ENCODE peak calls at places on chromosome X, in four cellular contexts. O is HepG2, Z is stomach, I is K562. H is an unnamed sample.

GRCh38 chrX:20789103-20789502 is 522.4 kb upstream of the RPS6KA3 start:
- DNase-seq in Z (no peak), O (peak; percentile 12), I (no peak), H (no peak)

GRCh38 chrX:84363054-84363453 is 139.2 kb downstream of the HDX start:
- DNase-seq in I (no peak), Z (no peak), O (no peak), H (no peak)

GRCh38 chrX:26649534-26649933 is 433.6 kb downstream of the MAGEB5 start:
- DNase-seq in I (peak; percentile 29), Z (no peak), O (peak; percentile 4), H (no peak)

GRCh38 chrX:69170319-69170718 is 5.1 kb upstream of the PJA1 start:
- DNase-seq in I (no peak), O (no peak), Z (no peak), H (no peak)

GRCh38 chrX:49171752-49172279 is at the start of gene PLP2:
- DNase-seq in I (peak; percentile 64), O (no peak), Z (peak; percentile 58), H (peak; percentile 79)

GRCh38 chrX:53494427-53494826 is 60.3 kb upstream of the HSD17B10 start:
- DNase-seq in Z (no peak), O (no peak), I (peak; percentile 8), H (no peak)

GRCh38 chrX:122113376-122113775 is 1066.0 kb downstream of the GLUD2 start:
- DNase-seq in O (no peak), Z (no peak), I (no peak), H (no peak)

GRCh38 chrX:28487818-28488217 is 99.4 kb upstream of the IL1RAPL1 start:
- DNase-seq in O (no peak), Z (no peak), I (no peak), H (no peak)

GRCh38 chrX:133574716-133575115 is 159.4 kb upstream of the GPC4 start:
- DNase-seq in I (no peak), O (no peak), Z (no peak), H (no peak)

GRCh38 chrX:77788050-77788449 is 2.0 kb upstream of the ATRX start:
- DNase-seq in Z (no peak), I (peak; percentile 40), O (peak; percentile 86), H (no peak)

GRCh38 chrX:119502727-119503483 is 34.7 kb downstream of the SLC25A5 start:
- DNase-seq in I (no peak), O (peak; percentile 65), Z (peak; percentile 71), H (peak; percentile 85)

GRCh38 chrX:13732246-13733067 is 2.0 kb downstream of the TRAPPC2 start:
- DNase-seq in Z (no peak), I (no peak), O (no peak), H (no peak)

GRCh38 chrX:114615765-114616164 is 31.9 kb downstream of the HTR2C start:
- DNase-seq in Z (no peak), O (no peak), I (no peak), H (no peak)

GRCh38 chrX:40651620-40652223 is 4.4 kb upstream of the CXorf38 start:
- DNase-seq in I (peak; percentile 75), O (peak; percentile 52), Z (peak; percentile 77), H (peak; percentile 76)

GRCh38 chrX:123422875-123423274 is 238.8 kb downstream of the GRIA3 start:
- DNase-seq in I (peak; percentile 24), Z (no peak), O (peak; percentile 1), H (peak; percentile 16)

GRCh38 chrX:14506866-14507265 is 22.5 kb upstream of the GLRA2 start:
- DNase-seq in O (no peak), Z (no peak), I (no peak), H (no peak)

GRCh38 chrX:7191681-7192110 is 43.7 kb upstream of the PUDP start:
- DNase-seq in Z (no peak), I (no peak), O (peak; percentile 5), H (no peak)

GRCh38 chrX:37488323-37488722 is 83.1 kb upstream of the LANCL3 start:
- DNase-seq in O (no peak), Z (no peak), I (no peak), H (no peak)

GRCh38 chrX:106698693-106699092 is 27.8 kb upstream of the RNF128 start:
- DNase-seq in Z (no peak), O (no peak), I (no peak), H (no peak)

GRCh38 chrX:13898603-13899002 is 81.7 kb upstream of the GPM6B start:
- DNase-seq in I (no peak), O (no peak), Z (no peak), H (no peak)

GRCh38 chrX:66024570-66024969 is 15.3 kb downstream of the VSIG4 start:
- DNase-seq in Z (no peak), I (no peak), O (no peak), H (no peak)

GRCh38 chrX:41522071-41522470 is 74.9 kb downstream of the NYX start:
- DNase-seq in O (no peak), Z (no peak), I (no peak), H (no peak)

GRCh38 chrX:17860811-17861495 is at the start of gene RAI2:
- DNase-seq in Z (peak; percentile 59), I (peak; percentile 8), O (no peak), H (peak; percentile 22)

GRCh38 chrX:41781500-41781899 is 57.5 kb downstream of the GPR82 start:
- DNase-seq in O (peak; percentile 36), I (peak; percentile 30), Z (no peak), H (no peak)

GRCh38 chrX:27086221-27086620 is 376.9 kb downstream of the PPP4R3C start:
- DNase-seq in O (no peak), I (no peak), Z (no peak), H (no peak)

GRCh38 chrX:39859991-39860861 is 237.5 kb downstream of the BCOR start:
- DNase-seq in I (peak; percentile 76), O (no peak), Z (peak; percentile 34), H (peak; percentile 41)

GRCh38 chrX:150238656-150239382 is 124.3 kb upstream of the MAMLD1 start:
- DNase-seq in O (peak; percentile 10), Z (no peak), I (no peak), H (no peak)

GRCh38 chrX:73850124-73851013 is 287.4 kb downstream of the CHIC1 start:
- DNase-seq in Z (peak; percentile 45), I (peak; percentile 46), O (peak; percentile 1), H (peak; percentile 46)

GRCh38 chrX:153572601-153573000 is 26.3 kb downstream of the CCNQ start:
- DNase-seq in O (no peak), I (no peak), Z (no peak), H (no peak)
- TF ChIP-seq POLR2AphosphoS5 in O (no peak), I (no peak), Z (no peak), H (no peak)

GRCh38 chrX:112877771-112878173 is 37.1 kb upstream of the AMOT start:
- DNase-seq in O (no peak), I (no peak), Z (no peak), H (no peak)
- TF ChIP-seq EP300 in O (no peak), I (no peak), Z (no peak), H (no peak)

GRCh38 chrX:56728752-56729151 is 291 bp upstream of the NBDY start:
- DNase-seq in I (peak; percentile 3), Z (no peak), O (no peak), H (peak; percentile 20)

GRCh38 chrX:56727531-56727930 is 1.5 kb upstream of the NBDY start:
- DNase-seq in O (no peak), I (no peak), Z (no peak), H (no peak)

GRCh38 chrX:56728321-56728720 is 722 bp upstream of the NBDY start:
- DNase-seq in I (no peak), O (no peak), Z (no peak), H (no peak)

GRCh38 chrX:56726609-56727008 is 2.4 kb upstream of the NBDY start:
- DNase-seq in O (peak; percentile 41), Z (no peak), I (peak; percentile 55), H (no peak)

DNA sequence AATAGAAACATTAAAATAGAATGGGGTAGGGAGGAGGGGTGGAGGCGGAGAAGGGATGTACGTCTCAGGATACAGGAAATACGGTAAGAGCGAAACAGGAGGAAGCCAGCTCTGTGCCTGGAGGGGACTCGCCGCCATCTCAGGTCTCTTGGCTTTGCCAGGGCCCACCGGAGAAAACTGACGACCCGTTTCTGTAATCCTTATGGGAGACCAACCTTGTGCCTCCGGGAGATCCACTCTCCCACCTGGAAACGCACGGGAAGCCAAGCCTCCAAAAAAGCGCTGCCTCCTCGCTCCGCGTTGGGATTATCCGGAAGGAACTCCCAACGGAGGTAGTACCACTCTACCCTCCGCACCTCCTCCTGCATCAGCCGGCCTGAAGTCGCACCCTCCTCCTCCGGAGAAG is at the start of gene NBDY:
- DNase-seq in I (peak; percentile 32), O (no peak), Z (peak; percentile 33), H (peak; percentile 33)
- TF ChIP-seq POLR2AphosphoS5 in I (no peak), O (no peak), Z (peak; percentile 27), H (no peak)

GRCh38 chrX:1481636-1482529 is 29.2 kb upstream of the ASMTL start:
- DNase-seq in I (peak; percentile 74), O (peak; percentile 95), Z (peak; percentile 57), H (peak; percentile 72)
- TF ChIP-seq EP300 in I (peak; percentile 97), O (peak; percentile 43), Z (no peak), H (no peak)

GRCh38 chrX:2500091-2500680 is 590 bp downstream of the DHRSX start:
- DNase-seq in I (peak; percentile 45), Z (peak; percentile 30), O (peak; percentile 18), H (peak; percentile 36)
- TF ChIP-seq POLR2AphosphoS5 in I (no peak), Z (no peak), O (no peak), H (no peak)

DNA sequence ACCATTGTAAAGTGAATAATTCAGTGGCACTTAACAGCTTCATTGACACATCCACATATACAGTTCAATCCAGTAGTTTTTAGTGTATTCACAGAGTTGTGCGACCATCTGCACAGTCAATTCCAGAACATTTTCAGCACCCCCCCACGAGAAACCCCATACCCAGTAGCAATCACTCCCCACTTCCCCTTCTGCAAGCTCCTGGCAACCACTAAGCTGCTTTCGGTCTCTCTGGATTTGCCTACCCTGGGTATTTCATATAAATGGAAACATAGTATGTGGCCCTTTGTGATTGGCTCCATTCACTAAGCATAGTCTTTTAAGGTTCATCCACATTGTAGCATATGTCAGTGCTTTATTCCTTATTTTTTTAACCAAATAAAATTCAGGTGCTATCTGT is 10.0 kb downstream of the MSL3 start:
- DNase-seq in O (no peak), Z (no peak), I (no peak), H (no peak)
- TF ChIP-seq EP300 in O (no peak), Z (no peak), I (no peak), H (no peak)

GRCh38 chrX:45760187-45760742 is 559.6 kb upstream of the DIPK2B start:
- DNase-seq in I (no peak), O (no peak), Z (no peak), H (no peak)
- TF ChIP-seq POLR2AphosphoS5 in I (no peak), O (no peak), Z (no peak), H (no peak)

GRCh38 chrX:134622056-134622812 is 36.0 kb downstream of the PLAC1 start:
- DNase-seq in O (no peak), Z (no peak), I (peak; percentile 70), H (no peak)
- TF ChIP-seq EP300 in O (no peak), Z (no peak), I (no peak), H (no peak)

GRCh38 chrX:50470103-50471031 is at the start of gene DGKK:
- DNase-seq in O (peak; percentile 67), I (no peak), Z (no peak), H (no peak)
- TF ChIP-seq POLR2AphosphoS5 in O (no peak), I (no peak), Z (no peak), H (no peak)

DNA sequence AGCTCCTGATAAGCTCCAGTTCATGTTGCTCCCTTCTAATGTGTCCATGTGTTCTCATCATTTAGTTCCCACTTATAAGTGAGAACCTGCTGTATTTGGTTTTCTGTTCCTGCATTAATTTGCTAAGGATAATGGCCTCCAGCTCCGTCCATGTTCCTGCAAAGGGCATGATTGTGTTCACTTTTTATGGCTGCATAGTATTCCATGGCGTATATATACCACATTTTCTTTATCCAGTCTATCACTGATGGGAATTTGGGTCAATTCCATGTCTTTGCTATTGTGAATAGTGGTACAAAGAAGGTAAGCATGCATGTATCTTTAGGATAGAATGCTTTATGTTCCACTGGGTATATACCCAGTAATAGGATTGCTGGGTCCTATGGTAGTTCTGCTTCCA is 197.2 kb upstream of the ITM2A start:
- DNase-seq in Z (no peak), O (no peak), I (no peak), H (no peak)
- TF ChIP-seq EP300 in Z (no peak), O (no peak), I (no peak), H (no peak)

H was measured in transverse colon.